ENCODE peak calls at places on chromosomes 5 and 9, in ten cellular contexts. K is lung; X is PC-3; M is tibial nerve; L is small intestine; D is cardiac muscle cell; I is breast epithelium; C is CD8-positive, alpha-beta T cell; T is GM23338; F is suprapubic skin. R is an unnamed sample.

GRCh38 chr5:119578937-119579336 is 50.4 kb upstream of the FAM170A start:
- DNase-seq in K (no peak), X (peak; percentile 55), M (no peak), L (peak; percentile 32), D (peak; percentile 57), I (no peak), C (no peak), T (peak; percentile 92), F (no peak), R (no peak)

GRCh38 chr9:89439571-89439970 is 58.3 kb downstream of the SEMA4D start:
- DNase-seq in K (no peak), X (no peak), M (no peak), L (no peak), D (no peak), I (no peak), C (no peak), T (no peak), F (no peak), R (no peak)

GRCh38 chr5:172443441-172444109 is 10.8 kb downstream of the SH3PXD2B start:
- DNase-seq in K (peak; percentile 75), X (peak; percentile 95), M (peak; percentile 74), L (no peak), D (no peak), I (peak; percentile 76), C (no peak), T (no peak), F (peak; percentile 96), R (no peak)

GRCh38 chr9:23123048-23123632 is 676.5 kb downstream of the DMRTA1 start:
- DNase-seq in K (no peak), X (peak; percentile 52), M (no peak), L (no peak), D (peak; percentile 66), I (no peak), C (no peak), T (peak; percentile 72), F (no peak), R (no peak)

GRCh38 chr9:22040760-22041159 is 31.7 kb upstream of the CDKN2B start:
- DNase-seq in K (no peak), X (peak; percentile 66), M (no peak), L (peak; percentile 9), D (no peak), I (no peak), C (no peak), T (no peak), F (no peak), R (no peak)

GRCh38 chr9:85401998-85402397 is 339.8 kb downstream of the AGTPBP1 start:
- DNase-seq in K (no peak), X (peak; percentile 38), M (no peak), L (no peak), D (no peak), I (no peak), C (no peak), T (no peak), F (no peak), R (no peak)

GRCh38 chr5:131997026-131997726 is 14.3 kb downstream of the ACSL6 start:
- DNase-seq in K (no peak), X (no peak), M (no peak), L (no peak), D (no peak), I (no peak), C (no peak), T (no peak), F (no peak), R (no peak)

GRCh38 chr5:177358333-177358939 is 712 bp downstream of the RGS14 start:
- DNase-seq in K (no peak), X (no peak), M (no peak), L (no peak), D (no peak), I (no peak), C (peak; percentile 16), T (no peak), F (no peak), R (no peak)

GRCh38 chr5:95759634-95760033 is 28.5 kb downstream of the RHOBTB3 start:
- DNase-seq in K (no peak), X (peak; percentile 11), M (no peak), L (peak; percentile 46), D (no peak), I (no peak), C (no peak), T (no peak), F (no peak), R (no peak)

GRCh38 chr9:108727580-108728056 is 128.2 kb downstream of the ACTL7B start:
- DNase-seq in K (no peak), X (no peak), M (no peak), L (no peak), D (peak; percentile 10), I (no peak), C (no peak), T (no peak), F (no peak), R (no peak)

GRCh38 chr9:70868661-70869652 is 252.5 kb downstream of the TRPM3 start:
- DNase-seq in K (no peak), X (no peak), M (no peak), L (peak; percentile 58), D (no peak), I (no peak), C (no peak), T (no peak), F (no peak), R (no peak)

GRCh38 chr5:166499452-166500240 is 1791.8 kb upstream of the WWC1 start:
- DNase-seq in K (no peak), X (no peak), M (no peak), L (no peak), D (no peak), I (no peak), C (no peak), T (no peak), F (no peak), R (no peak)

GRCh38 chr9:70407081-70407503 is 7.4 kb downstream of the KLF9 start:
- DNase-seq in K (no peak), X (no peak), M (no peak), L (no peak), D (no peak), I (no peak), C (no peak), T (peak; percentile 34), F (no peak), R (no peak)

GRCh38 chr9:91660295-91660589 is 236.6 kb upstream of the NFIL3 start:
- DNase-seq in K (no peak), X (no peak), M (no peak), L (no peak), D (no peak), I (no peak), C (no peak), T (no peak), F (no peak), R (no peak)

GRCh38 chr5:35938518-35939227 is at the start of gene CAPSL:
- DNase-seq in K (peak; percentile 74), X (peak; percentile 64), M (no peak), L (peak; percentile 40), D (peak; percentile 63), I (no peak), C (no peak), T (peak; percentile 98), F (no peak), R (no peak)

GRCh38 chr5:13973724-13974123 is 29.2 kb upstream of the DNAH5 start:
- DNase-seq in K (no peak), X (no peak), M (no peak), L (no peak), D (no peak), I (no peak), C (no peak), T (no peak), F (no peak), R (no peak)

GRCh38 chr9:111232997-111233790 is 96.8 kb downstream of the OR2K2 start:
- DNase-seq in K (no peak), X (peak; percentile 2), M (peak; percentile 22), L (no peak), D (no peak), I (no peak), C (no peak), T (peak; percentile 29), F (no peak), R (no peak)

GRCh38 chr5:57209316-57210040 is 35.6 kb downstream of the GPBP1 start:
- DNase-seq in K (no peak), X (peak; percentile 64), M (no peak), L (no peak), D (no peak), I (no peak), C (no peak), T (peak; percentile 51), F (no peak), R (no peak)

GRCh38 chr9:133582501-133583045 is 26.6 kb downstream of the FAM163B start:
- DNase-seq in K (no peak), X (no peak), M (no peak), L (no peak), D (no peak), I (no peak), C (no peak), T (no peak), F (no peak), R (no peak)
- H3K4me1 ChIP-seq in K (no peaks in the 10 kb centered on the region), X (no peaks in the 10 kb centered on the region), M (no peaks in the 10 kb centered on the region), L (no peaks in the 10 kb centered on the region), D (peaks cover 36% of the 10 kb centered on the region), I (no peaks in the 10 kb centered on the region), C (peaks cover 5% of the 10 kb centered on the region), T (peaks cover 7% of the 10 kb centered on the region), F (peaks cover 18% of the 10 kb centered on the region), R (peaks cover 22% of the 10 kb centered on the region)

GRCh38 chr9:129486496-129487306 is 134.2 kb downstream of the C9orf50 start:
- DNase-seq in K (peak; percentile 70), X (no peak), M (peak; percentile 87), L (no peak), D (no peak), I (peak; percentile 91), C (no peak), T (no peak), F (peak; percentile 89), R (no peak)
- H3K4me1 ChIP-seq in K (peaks cover 3% of the 10 kb centered on the region), X (peaks cover 66% of the 10 kb centered on the region), M (peaks cover 68% of the 10 kb centered on the region), L (peaks cover 2% of the 10 kb centered on the region), D (peaks cover 36% of the 10 kb centered on the region), I (peaks cover 30% of the 10 kb centered on the region), C (peaks cover 62% of the 10 kb centered on the region), T (peaks cover 23% of the 10 kb centered on the region), F (peaks cover 97% of the 10 kb centered on the region), R (peaks cover 98% of the 10 kb centered on the region)

DNA sequence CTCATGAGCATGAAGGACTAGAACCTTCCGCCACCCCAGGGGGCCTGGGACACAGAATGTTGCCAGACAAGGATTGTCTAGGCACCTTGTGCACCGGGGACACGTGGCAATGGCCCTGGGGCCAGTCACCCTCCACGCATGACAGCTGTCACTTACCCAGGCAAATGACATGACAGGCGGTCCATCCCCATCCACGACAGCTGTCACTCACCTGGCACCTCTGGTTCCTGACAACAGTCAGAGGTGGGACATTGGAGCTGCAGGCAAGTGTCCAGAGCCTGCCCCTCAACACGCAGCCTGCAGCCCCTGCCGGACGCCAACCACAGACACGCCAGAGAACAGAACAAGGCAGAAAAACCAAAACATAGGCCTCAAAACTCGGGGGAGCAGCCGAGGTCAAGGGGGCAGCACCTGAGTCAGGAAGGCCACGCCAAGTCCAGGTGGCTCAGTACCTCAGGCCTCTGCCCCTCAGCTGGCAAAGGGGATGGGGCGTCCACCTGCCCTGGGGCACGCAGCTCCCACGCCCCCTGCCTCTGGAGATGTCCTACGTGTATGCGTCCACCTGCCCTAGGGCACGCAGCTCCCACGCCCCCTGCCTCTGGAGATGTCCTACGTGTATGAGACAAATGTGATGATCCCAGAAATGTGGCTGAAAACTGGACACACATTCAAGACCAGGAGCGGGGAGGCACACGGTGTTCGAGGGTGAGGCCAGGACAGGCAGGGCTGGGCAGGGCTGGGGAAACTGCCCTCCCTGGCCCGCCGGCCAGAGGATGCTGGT is 14.5 kb downstream of the VAV2 start:
- DNase-seq in K (no peak), X (no peak), M (no peak), L (no peak), D (no peak), I (no peak), C (no peak), T (no peak), F (no peak), R (no peak)
- H3K4me1 ChIP-seq in K (no peaks in the 10 kb centered on the region), X (no peaks in the 10 kb centered on the region), M (peaks cover 20% of the 10 kb centered on the region), L (no peaks in the 10 kb centered on the region), D (peaks cover 10% of the 10 kb centered on the region), I (no peaks in the 10 kb centered on the region), C (no peaks in the 10 kb centered on the region), T (no peaks in the 10 kb centered on the region), F (peaks cover 22% of the 10 kb centered on the region), R (peaks cover 51% of the 10 kb centered on the region)

GRCh38 chr5:168654225-168654624 is 75.1 kb upstream of the PANK3 start:
- DNase-seq in K (no peak), X (no peak), M (peak; percentile 49), L (no peak), D (no peak), I (no peak), C (no peak), T (no peak), F (no peak), R (no peak)
- H3K4me1 ChIP-seq in K (peaks cover 3% of the 10 kb centered on the region), X (peaks cover 22% of the 10 kb centered on the region), M (peaks cover 4% of the 10 kb centered on the region), L (peaks cover 8% of the 10 kb centered on the region), D (peaks cover 7% of the 10 kb centered on the region), I (peaks cover 3% of the 10 kb centered on the region), C (no peaks in the 10 kb centered on the region), T (peaks cover 4% of the 10 kb centered on the region), F (peaks cover 55% of the 10 kb centered on the region), R (peaks cover 53% of the 10 kb centered on the region)